ENCODE peak calls at places on chromosomes 13 and 19, in seven cellular contexts. Y is stromal cell of bone marrow, P is globus pallidus, R is head of caudate nucleus, I is suprapubic skin, H is GM13977, V is BE2C. D is an unnamed sample.

GRCh38 chr19:19064811-19065745 is 1.3 kb downstream of the SLC25A42 start:
- DNase-seq in Y (no peak), P (no peak), R (no peak), I (no peak), H (peak; percentile 49), V (no peak), D (peak; percentile 32)

GRCh38 chr19:996051-996838 is 4.0 kb upstream of the GRIN3B start:
- DNase-seq in Y (no peak), P (no peak), R (no peak), I (no peak), H (peak; percentile 85), V (peak; percentile 57), D (peak; percentile 55)

GRCh38 chr13:57633950-57634828 is 2.6 kb downstream of the PCDH17 start:
- DNase-seq in Y (no peak), P (peak; percentile 71), R (peak; percentile 71), I (peak; percentile 48), H (no peak), V (peak; percentile 36), D (no peak)

GRCh38 chr19:17076539-17076919 is 952 bp downstream of the MYO9B start:
- DNase-seq in Y (no peak), P (peak; percentile 50), R (no peak), I (no peak), H (peak; percentile 56), V (no peak), D (peak; percentile 38)

GRCh38 chr13:90950134-90950533 is 397.4 kb upstream of the MIR17HG start:
- DNase-seq in Y (no peak), P (no peak), R (no peak), I (no peak), H (no peak), V (no peak), D (peak; percentile 55)

GRCh38 chr19:42253245-42254082 is 1.5 kb downstream of the ERF start:
- DNase-seq in Y (no peak), P (peak; percentile 60), R (peak; percentile 69), I (peak; percentile 89), H (peak; percentile 81), V (peak; percentile 66), D (peak; percentile 64)

GRCh38 chr19:18809149-18809978 is 18.3 kb upstream of the COMP start:
- DNase-seq in Y (peak; percentile 80), P (no peak), R (no peak), I (no peak), H (no peak), V (no peak), D (no peak)

GRCh38 chr19:19642506-19643157 is 825 bp downstream of the GMIP start:
- DNase-seq in Y (no peak), P (no peak), R (no peak), I (peak; percentile 74), H (peak; percentile 81), V (peak; percentile 65), D (peak; percentile 60)

GRCh38 chr19:5124111-5124855 is 155.4 kb downstream of the KDM4B start:
- DNase-seq in Y (no peak), P (no peak), R (no peak), I (no peak), H (no peak), V (no peak), D (no peak)

GRCh38 chr19:13430790-13431582 is 75.3 kb downstream of the CACNA1A start:
- DNase-seq in Y (peak; percentile 22), P (no peak), R (peak; percentile 59), I (no peak), H (peak; percentile 54), V (peak; percentile 60), D (peak; percentile 70)

GRCh38 chr13:100675660-100676129 is 1.1 kb upstream of the TMTC4 start:
- DNase-seq in Y (no peak), P (no peak), R (no peak), I (no peak), H (no peak), V (no peak), D (no peak)

GRCh38 chr19:10277795-10278583 is 7.1 kb downstream of the ICAM1 start:
- DNase-seq in Y (no peak), P (no peak), R (no peak), I (no peak), H (no peak), V (no peak), D (no peak)

GRCh38 chr13:32969516-32969941 is 46.7 kb upstream of the KL start:
- DNase-seq in Y (peak; percentile 58), P (no peak), R (no peak), I (no peak), H (peak; percentile 49), V (no peak), D (no peak)

GRCh38 chr19:58407658-58408151 is 744 bp upstream of the ZNF584 start:
- DNase-seq in Y (no peak), P (no peak), R (no peak), I (no peak), H (no peak), V (no peak), D (no peak)

GRCh38 chr19:53871448-53871847 is 3.8 kb downstream of the MYADM start:
- DNase-seq in Y (no peak), P (peak; percentile 49), R (no peak), I (no peak), H (peak; percentile 18), V (no peak), D (no peak)

GRCh38 chr13:50340146-50340545 is 324.9 kb downstream of the KCNRG start:
- DNase-seq in Y (no peak), P (no peak), R (no peak), I (no peak), H (no peak), V (no peak), D (no peak)